ENCODE peak calls at places on chromosome 19, in five cellular contexts. Q is lower leg skin; W is hepatic stellate cell; N is activated CD4-positive, alpha-beta T cell treated with anti-CD3 and anti-CD28 coated beads, Interleukin-2, amount 50 U/mL, for 24 hours; M is kidney tubule cell. V is an unnamed sample.

GRCh38 chr19:9885077-9885552 is 50.0 kb downstream of the PIN1 start:
- DNase-seq in M (no peak), N (no peak), Q (peak), W (peak), V (no peak)

GRCh38 chr19:55352040-55352439 is 2.5 kb downstream of the COX6B2 start:
- DNase-seq in N (no peak), Q (no peak), M (peak), W (no peak), V (no peak)

GRCh38 chr19:48681127-48681470 is 8.3 kb upstream of the NTN5 start:
- DNase-seq in M (peak), N (no peak), W (peak), Q (no peak), V (no peak)

GRCh38 chr19:19554074-19555023 is 16.3 kb downstream of the CILP2 start:
- DNase-seq in W (peak), N (peak), M (peak), Q (no peak), V (no peak)

GRCh38 chr19:1111641-1112253 is 8.0 kb downstream of the GPX4 start:
- DNase-seq in N (no peak), M (no peak), Q (no peak), W (no peak), V (no peak)

GRCh38 chr19:13014101-13014920 is 19.0 kb downstream of the NFIX start:
- DNase-seq in Q (no peak), N (no peak), W (no peak), M (no peak), V (no peak)

GRCh38 chr19:34305221-34306058 is 51.1 kb downstream of the GARRE1 start:
- DNase-seq in N (no peak), W (no peak), Q (no peak), M (no peak), V (no peak)

GRCh38 chr19:41501854-41502253 is 58.9 kb downstream of the ERICH4 start:
- DNase-seq in M (no peak), W (no peak), Q (no peak), N (no peak), V (no peak)

GRCh38 chr19:46068345-46069258 is 27.8 kb upstream of the IGFL4 start:
- DNase-seq in N (no peak), Q (no peak), M (peak), W (peak), V (no peak)

GRCh38 chr19:4737955-4738580 is 14.4 kb upstream of the DPP9 start:
- DNase-seq in N (no peak), M (no peak), Q (no peak), W (no peak), V (no peak)

GRCh38 chr19:8221161-8221560 is 12.0 kb downstream of the CERS4 start:
- DNase-seq in W (no peak), Q (no peak), M (no peak), N (no peak), V (no peak)

GRCh38 chr19:13692096-13692495 is 72.2 kb upstream of the MRI1 start:
- DNase-seq in N (no peak), W (no peak), Q (no peak), M (peak), V (no peak)